ENCODE peak calls at places on chromosomes 2 and 18, in ten cellular contexts. P is thyroid gland; B is brain microvascular endothelial cell; X is HFFc6; J is CD8-positive, alpha-beta T cell; O is CD4-positive, alpha-beta T cell; M is astrocyte of the spinal cord; D is GM12878; U is WTC11; Q is right atrium auricular region. H is an unnamed sample.

GRCh38 chr2:23711979-23712755 is 214.8 kb downstream of the ATAD2B start:
- DNase-seq in Q (no peak), M (peak; percentile 86), P (peak; percentile 29), D (no peak), J (no peak), X (no peak), O (no peak), B (peak; percentile 75), U (peak; percentile 54), H (no peak)

GRCh38 chr2:186853871-186854435 is 5.0 kb upstream of the ZSWIM2 start:
- DNase-seq in M (peak; percentile 25), B (no peak), U (no peak), Q (no peak), P (no peak), J (no peak), O (no peak), D (no peak), X (no peak), H (no peak)

GRCh38 chr2:21860913-21861312 is 737.1 kb downstream of the TDRD15 start:
- DNase-seq in U (no peak), X (no peak), Q (no peak), M (no peak), O (no peak), D (no peak), B (no peak), J (no peak), P (no peak), H (no peak)

GRCh38 chr2:77484026-77484425 is 38.1 kb downstream of the LRRTM4 start:
- DNase-seq in Q (no peak), P (no peak), U (no peak), D (no peak), O (no peak), J (no peak), M (peak; percentile 17), X (no peak), B (no peak), H (no peak)

GRCh38 chr18:55863876-55864275 is 275.9 kb upstream of the TCF4 start:
- DNase-seq in J (no peak), X (no peak), O (no peak), B (no peak), U (no peak), Q (no peak), M (no peak), P (no peak), D (no peak), H (no peak)

GRCh38 chr18:78630981-78631510 is 348.6 kb upstream of the SALL3 start:
- DNase-seq in P (no peak), B (no peak), Q (no peak), J (no peak), M (no peak), D (no peak), X (no peak), O (no peak), U (no peak), H (no peak)

GRCh38 chr2:8572712-8573233 is 109.1 kb upstream of the ID2 start:
- DNase-seq in D (no peak), J (no peak), O (peak; percentile 27), M (no peak), B (no peak), U (no peak), Q (no peak), P (no peak), X (no peak), H (no peak)

GRCh38 chr2:44688442-44689124 is 252.9 kb upstream of the SIX3 start:
- DNase-seq in J (no peak), M (no peak), B (no peak), X (no peak), P (no peak), U (no peak), O (no peak), Q (no peak), D (no peak), H (no peak)

GRCh38 chr2:45879406-45879805 is 227.9 kb downstream of the PRKCE start:
- DNase-seq in U (no peak), B (no peak), P (no peak), D (no peak), M (no peak), O (no peak), Q (no peak), J (no peak), X (no peak), H (no peak)

GRCh38 chr2:108833219-108833618 is 46.6 kb downstream of the CCDC138 start:
- DNase-seq in B (no peak), O (no peak), J (no peak), Q (no peak), D (no peak), M (no peak), U (no peak), X (no peak), P (no peak), H (no peak)

DNA sequence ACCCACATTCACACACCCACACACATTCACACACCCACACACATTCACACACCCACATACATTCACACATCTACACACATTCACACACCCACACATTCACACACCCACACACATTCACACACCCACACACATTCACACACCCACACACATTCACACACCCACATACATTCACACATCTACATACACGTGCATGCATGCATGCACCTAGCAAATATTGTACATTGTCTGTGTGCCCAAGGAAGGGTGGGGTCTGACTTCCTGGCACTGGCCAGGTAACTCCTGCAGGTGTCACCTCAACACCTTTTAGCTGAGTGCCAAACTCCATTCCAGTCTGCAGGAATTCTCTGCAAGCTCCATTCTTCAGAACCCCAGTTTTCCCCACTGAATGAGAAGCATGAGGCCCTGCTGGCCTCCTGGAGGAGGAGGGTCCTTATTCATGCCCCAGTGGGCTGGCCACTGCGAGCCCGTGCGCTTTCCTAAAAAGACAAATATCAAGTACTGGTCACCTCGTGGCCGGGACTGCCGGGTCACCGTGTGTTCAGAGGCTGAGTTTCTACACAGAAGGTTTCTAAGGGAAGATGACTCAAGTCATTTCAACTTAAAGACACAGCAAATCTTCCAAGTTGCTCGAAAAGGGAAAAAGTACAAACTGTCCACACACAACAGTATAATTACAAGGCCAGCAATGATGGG is 131.5 kb downstream of the HDAC4 start:
- DNase-seq in U (no peak), X (no peak), O (no peak), P (no peak), J (peak; percentile 4), M (no peak), D (no peak), Q (no peak), B (no peak), H (no peak)
- TF ChIP-seq CTCF in U (no peak), X (no peak), O (no peak), P (no peak), J (no peak), M (no peak), D (no peak), Q (no peak), B (no peak), H (no peak)

GRCh38 chr18:62186656-62187542 is at the start of the genes PIGN and RELCH:
- DNase-seq in O (peak; percentile 90), Q (peak; percentile 97), U (peak; percentile 97), B (peak; percentile 97), J (peak; percentile 93), X (peak; percentile 99), M (peak; percentile 99), P (peak; percentile 97), D (peak; percentile 92), H (peak; percentile 91)
- TF ChIP-seq CTCF in O (no peak), Q (no peak), U (no peak), B (no peak), J (no peak), X (no peak), M (no peak), P (no peak), D (no peak), H (no peak)

DNA sequence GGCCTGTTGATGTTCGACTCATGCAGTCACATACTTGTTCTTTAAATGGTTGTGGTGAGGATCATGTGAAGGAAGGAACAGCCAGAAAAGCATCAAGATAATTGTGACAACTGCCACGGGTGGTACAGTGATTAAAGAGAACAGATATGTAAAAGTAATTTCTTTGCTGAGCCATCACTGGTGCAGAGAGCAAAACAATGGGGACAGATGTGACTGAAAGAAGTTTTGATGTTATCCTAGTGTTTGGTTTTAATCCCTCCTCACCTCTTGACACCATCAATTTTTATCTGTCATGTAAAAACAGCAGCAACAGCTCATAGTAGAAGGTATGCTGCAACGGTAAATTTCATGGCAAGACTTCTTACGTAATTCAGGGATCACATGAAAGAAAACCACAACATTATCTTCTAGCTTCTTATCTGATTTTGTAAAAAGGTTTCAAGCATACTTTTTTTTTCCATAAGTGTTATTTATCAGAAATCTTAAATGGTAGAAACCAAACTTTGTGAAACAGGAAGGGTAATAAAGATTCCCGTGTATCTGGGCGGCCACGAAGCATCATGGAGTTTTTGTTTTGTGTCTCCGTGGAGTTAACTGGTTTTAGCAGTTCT is 65.2 kb downstream of the PLCL1 start:
- DNase-seq in B (peak; percentile 25), M (peak; percentile 43), O (peak; percentile 41), U (no peak), Q (no peak), D (no peak), J (peak; percentile 23), X (no peak), P (no peak), H (no peak)
- TF ChIP-seq CTCF in B (no peak), M (no peak), O (no peak), U (no peak), Q (no peak), D (no peak), J (no peak), X (no peak), P (no peak), H (no peak)

DNA sequence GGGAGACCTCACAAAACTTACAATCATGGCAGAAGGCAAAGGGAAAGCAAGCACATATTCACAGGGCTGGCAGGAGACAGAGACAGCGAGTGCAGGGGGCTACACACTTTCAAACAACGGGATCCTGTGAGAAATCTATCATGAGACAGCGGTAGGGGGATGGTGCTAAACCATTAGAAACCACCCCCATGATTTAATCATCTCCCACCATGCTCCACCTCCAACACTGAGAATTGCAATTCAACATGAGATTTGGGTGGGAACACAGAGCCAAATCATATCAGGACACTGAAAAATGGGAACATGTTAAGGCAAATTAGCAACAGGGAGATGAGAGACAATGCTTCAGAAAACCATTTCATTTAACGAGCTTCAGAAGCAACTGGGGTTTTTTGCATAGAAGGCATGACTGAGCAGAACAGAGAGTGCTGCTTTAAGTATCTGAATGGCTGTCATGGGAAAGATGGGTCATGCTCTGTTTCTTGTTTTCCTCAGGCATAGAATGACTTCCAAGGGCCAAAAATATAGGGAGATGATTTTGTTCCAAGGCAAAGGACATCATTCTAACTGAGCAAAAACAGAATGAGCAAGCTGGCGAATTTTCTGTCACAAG is 100.8 kb upstream of the MAP2 start:
- DNase-seq in Q (no peak), M (no peak), O (no peak), B (no peak), X (no peak), U (no peak), P (no peak), D (no peak), J (no peak), H (no peak)
- TF ChIP-seq CTCF in Q (no peak), M (no peak), O (no peak), B (no peak), X (no peak), U (no peak), P (no peak), D (no peak), J (no peak), H (no peak)

GRCh38 chr18:50009772-50010171 is 185.2 kb downstream of the MYO5B start:
- DNase-seq in O (peak; percentile 36), M (no peak), D (peak; percentile 25), J (peak; percentile 9), B (peak; percentile 22), P (peak; percentile 54), X (peak; percentile 23), U (peak; percentile 64), Q (no peak), H (no peak)
- TF ChIP-seq CTCF in O (peak; percentile 41), M (peak; percentile 50), D (peak; percentile 73), J (no peak), B (peak; percentile 63), P (peak; percentile 33), X (peak; percentile 81), U (peak; percentile 44), Q (peak; percentile 28), H (peak; percentile 31)

H was measured in mesothelial cell of epicardium.